ENCODE peak calls at places on chromosomes 7 and 10, in eight cellular contexts. O, G, F, U, H, D, T and A are unnamed samples.

GRCh38 chr7:135320277-135320676 is 86.6 kb downstream of the STRA8 start:
- DNase-seq in O (no peak), G (peak; percentile 94), F (peak; percentile 83), U (peak; percentile 62), H (peak; percentile 63), D (no peak), T (peak; percentile 81), A (no peak)

GRCh38 chr10:5070648-5071410 is 23.4 kb upstream of the AKR1C3 start:
- DNase-seq in O (no peak), G (peak; percentile 77), F (no peak), U (no peak), H (no peak), D (no peak), T (no peak), A (no peak)

GRCh38 chr7:144019457-144019856 is 19.3 kb downstream of the OR6B1 start:
- DNase-seq in O (no peak), G (peak; percentile 97), F (no peak), U (no peak), H (no peak), D (no peak), T (no peak), A (no peak)

GRCh38 chr10:86653379-86653778 is 968 bp upstream of the OPN4 start:
- DNase-seq in O (no peak), G (no peak), F (no peak), U (no peak), H (peak; percentile 10), D (no peak), T (no peak), A (no peak)

GRCh38 chr7:57375783-57376182 is 74.2 kb upstream of the ZNF716 start:
- DNase-seq in O (no peak), G (no peak), F (no peak), U (no peak), H (no peak), D (no peak), T (no peak), A (no peak)

GRCh38 chr7:131942287-131943150 is 386.1 kb upstream of the PODXL start:
- DNase-seq in O (no peak), G (no peak), F (no peak), U (no peak), H (no peak), D (no peak), T (no peak), A (no peak)

GRCh38 chr10:50432206-50432605 is 180.9 kb upstream of the ASAH2 start:
- DNase-seq in O (no peak), G (no peak), F (no peak), U (no peak), H (no peak), D (no peak), T (no peak), A (no peak)

GRCh38 chr10:31274310-31274709 is 44.7 kb upstream of the ZEB1 start:
- DNase-seq in O (no peak), G (peak; percentile 70), F (no peak), U (no peak), H (no peak), D (no peak), T (no peak), A (no peak)

GRCh38 chr10:60305394-60305892 is 84.2 kb downstream of the ANK3 start:
- DNase-seq in O (no peak), G (no peak), F (no peak), U (no peak), H (no peak), D (no peak), T (no peak), A (no peak)

GRCh38 chr7:32030904-32031692 is 39.1 kb downstream of the PDE1C start:
- DNase-seq in O (no peak), G (no peak), F (no peak), U (no peak), H (no peak), D (no peak), T (no peak), A (no peak)

GRCh38 chr7:106283831-106284515 is 810 bp downstream of the NAMPT start:
- DNase-seq in O (no peak), G (peak; percentile 56), F (peak; percentile 66), U (peak; percentile 57), H (peak; percentile 63), D (peak; percentile 58), T (peak; percentile 53), A (no peak)

GRCh38 chr7:117582219-117582704 is 102.4 kb downstream of the CFTR start:
- DNase-seq in O (no peak), G (peak; percentile 90), F (no peak), U (no peak), H (no peak), D (no peak), T (peak; percentile 74), A (no peak)

GRCh38 chr10:70174058-70174741 is 3.9 kb upstream of the SAR1A start:
- DNase-seq in O (no peak), G (peak; percentile 46), F (no peak), U (no peak), H (no peak), D (no peak), T (no peak), A (no peak)

GRCh38 chr10:132164801-132165278 is 21.9 kb upstream of the DPYSL4 start:
- DNase-seq in O (no peak), G (no peak), F (no peak), U (no peak), H (peak; percentile 41), D (peak; percentile 36), T (no peak), A (no peak)

DNA sequence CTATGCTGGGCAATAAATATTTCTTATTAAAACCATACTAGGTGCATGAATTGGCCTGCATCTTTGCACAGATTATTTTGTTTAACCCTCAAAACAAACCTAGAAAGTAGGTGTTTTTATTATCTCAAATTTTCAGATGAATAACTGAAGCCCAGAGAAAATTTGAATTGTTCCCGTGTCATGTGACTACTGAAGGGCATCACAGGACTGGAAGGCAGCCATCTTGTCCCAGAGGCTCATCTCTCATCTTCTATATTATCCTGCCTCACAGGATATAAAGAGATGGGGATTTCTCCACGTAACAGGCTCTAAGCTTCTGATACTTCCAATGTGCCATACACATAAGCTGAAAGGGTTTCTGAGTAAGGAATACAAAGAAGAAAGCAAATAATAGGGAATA is 84.0 kb upstream of the ODAD2 start:
- DNase-seq in O (no peak), G (no peak), F (no peak), U (no peak), H (no peak), D (no peak), T (no peak), A (no peak)
- TF ChIP-seq CTCF in O (no peak), G (no peak), F (no peak), U (no peak), H (no peak), D (no peak), T (no peak), A (no peak)

DNA sequence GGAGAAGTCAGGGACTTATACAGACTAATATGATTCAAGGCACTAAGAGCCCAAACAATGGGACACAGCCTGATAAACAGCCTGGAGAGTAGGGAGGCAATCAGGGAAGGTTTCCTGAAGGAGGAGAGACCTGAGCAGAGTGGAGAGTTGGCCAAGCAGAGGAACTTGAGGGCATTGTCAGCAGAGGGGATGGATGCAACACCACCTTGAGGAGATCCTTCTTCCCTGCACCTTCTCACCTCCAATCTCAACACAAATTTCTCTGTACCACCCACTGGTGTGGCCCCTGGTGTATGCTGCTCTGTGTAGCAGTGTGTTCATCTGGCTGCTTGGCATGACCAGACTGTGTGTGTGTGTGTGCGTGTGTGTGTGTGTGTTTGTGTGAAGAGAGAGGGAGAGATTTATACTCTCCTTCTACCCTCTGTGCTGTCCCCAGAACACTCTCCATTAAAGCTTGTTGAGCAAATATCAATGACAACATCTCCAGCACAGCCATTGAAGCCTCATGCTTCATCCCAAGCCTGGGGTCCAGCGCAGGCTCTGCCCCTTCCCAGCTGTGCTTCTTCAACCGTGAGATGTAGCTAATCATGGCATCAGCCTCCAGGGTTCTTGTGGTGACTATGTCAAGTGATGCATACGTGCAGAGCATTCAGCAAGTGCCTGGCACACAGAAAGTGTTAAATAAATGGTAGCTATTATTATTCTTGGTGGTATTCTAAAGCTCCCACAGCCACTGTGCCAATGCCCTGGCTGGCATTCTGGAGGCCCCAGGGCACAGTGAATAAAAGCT is 146.3 kb downstream of the WDR11 start:
- DNase-seq in O (no peak), G (no peak), F (no peak), U (no peak), H (no peak), D (no peak), T (no peak), A (no peak)
- TF ChIP-seq CTCF in O (no peak), G (no peak), F (no peak), U (no peak), H (no peak), D (no peak), T (no peak), A (no peak)

DNA sequence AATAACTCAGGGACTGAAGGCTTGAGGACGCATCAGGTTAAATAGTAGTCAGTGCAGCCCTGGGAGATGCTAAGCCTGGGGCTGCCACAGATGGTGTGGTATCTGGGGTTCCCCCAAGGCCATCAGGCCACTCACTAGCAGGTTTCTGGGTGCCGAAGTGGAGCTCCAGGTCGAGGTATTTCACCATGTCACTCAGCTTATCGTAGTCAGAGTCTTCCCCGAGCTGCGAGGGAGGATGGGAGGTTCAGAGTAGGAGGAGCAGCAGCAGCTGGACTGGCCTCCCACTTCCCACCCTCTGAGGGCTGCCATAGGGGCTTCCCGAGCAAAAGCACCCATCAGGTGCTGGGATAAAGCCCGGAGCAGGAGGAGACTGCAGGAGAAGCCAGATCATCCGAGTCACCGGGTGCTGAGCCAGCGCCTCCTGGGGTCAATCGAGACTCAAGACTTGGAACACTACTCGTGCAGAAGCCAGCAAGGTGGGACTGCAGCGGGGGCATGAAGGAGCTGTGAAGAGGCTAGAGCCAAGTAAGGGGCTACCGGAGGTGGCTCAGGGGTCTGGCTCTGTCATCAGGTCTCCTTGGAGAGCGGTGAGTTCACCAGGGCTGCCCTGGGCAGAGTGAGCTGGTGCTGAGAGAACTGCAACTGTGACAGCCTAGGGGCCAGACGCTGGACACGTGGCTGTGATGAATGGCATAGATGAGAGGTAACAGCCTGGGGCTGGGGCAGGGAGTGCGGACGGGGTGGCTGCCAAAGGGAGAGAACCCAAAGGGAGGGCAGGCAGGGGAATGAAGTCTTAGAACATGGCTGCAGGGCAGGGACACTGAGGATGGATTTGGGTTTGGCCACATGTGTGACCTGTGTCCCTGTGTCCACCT is 45.3 kb downstream of the GRID2IP start:
- DNase-seq in O (no peak), G (no peak), F (no peak), U (no peak), H (no peak), D (no peak), T (no peak), A (no peak)
- TF ChIP-seq CTCF in O (no peak), G (no peak), F (no peak), U (no peak), H (no peak), D (no peak), T (no peak), A (no peak)

DNA sequence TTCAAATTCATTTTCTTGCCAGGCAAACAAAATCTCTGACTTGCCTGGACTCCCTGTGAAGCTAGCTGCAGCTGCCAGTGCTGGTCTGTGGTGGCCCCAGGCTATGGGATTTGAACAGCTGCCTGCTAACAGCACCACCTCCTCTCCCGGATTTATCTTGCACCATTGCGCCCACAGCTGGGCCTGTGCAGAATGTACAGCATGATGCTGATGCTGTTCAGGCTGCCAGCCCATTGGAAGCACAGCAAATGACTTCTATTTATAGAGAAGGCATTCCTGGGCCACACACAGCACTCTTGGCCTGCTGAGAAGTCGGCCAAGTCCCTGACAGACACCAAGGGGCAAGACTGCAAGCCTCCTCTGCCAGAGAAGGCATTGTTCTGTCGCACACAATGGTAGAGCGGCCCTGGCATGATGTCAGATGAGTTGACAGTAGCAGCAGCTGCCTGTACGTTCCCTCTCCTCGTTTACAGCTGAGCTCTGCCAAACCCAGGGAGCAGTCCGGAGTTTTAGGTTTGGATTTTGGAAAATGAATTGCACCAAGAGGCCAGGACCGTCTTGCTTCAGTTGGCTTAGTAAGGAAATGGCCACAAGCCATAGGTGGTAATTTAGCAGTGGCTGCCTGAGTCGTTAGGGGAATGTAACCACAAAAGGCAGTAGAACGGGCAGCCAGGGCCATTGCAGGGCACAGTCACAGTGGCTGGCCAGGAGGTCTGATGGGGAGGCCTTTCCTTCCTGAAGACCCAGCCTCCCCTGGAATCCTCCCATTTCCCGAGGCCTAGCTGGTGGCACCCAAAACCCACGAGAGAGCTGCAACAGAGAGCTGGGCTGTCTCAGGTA is 38.5 kb downstream of the MTURN start:
- DNase-seq in O (no peak), G (peak; percentile 70), F (peak; percentile 35), U (peak; percentile 90), H (peak; percentile 67), D (no peak), T (peak; percentile 74), A (no peak)
- TF ChIP-seq CTCF in O (no peak), G (no peak), F (no peak), U (peak; percentile 39), H (peak; percentile 19), D (no peak), T (peak; percentile 33), A (no peak)